ENCODE peak calls at places on chromosome 5, in six cellular contexts. X is WTC11, U is K562, Z is endothelial cell of umbilical vein, W is A549, A is H1. N is an unnamed sample.
A peak's percentile ranks its signal among the peaks of the same experiment; 100 is the strongest.

GRCh38 chr5:154189256-154189818 is 1.2 kb upstream of the GALNT10 start:
- DNase-seq in U (no peak), Z (peak; percentile 8), X (no peak), W (no peak), A (peak; percentile 58), N (no peak)

GRCh38 chr5:68169898-68170297 is 45.7 kb upstream of the PIK3R1 start:
- DNase-seq in Z (no peak), A (no peak), W (no peak), X (no peak), U (no peak), N (no peak)

GRCh38 chr5:999724-1000123 is 8.9 kb upstream of the NKD2 start:
- DNase-seq in Z (no peak), U (no peak), W (no peak), A (no peak), X (no peak), N (no peak)

GRCh38 chr5:81397169-81397568 is 3.2 kb upstream of the ACOT12 start:
- DNase-seq in U (peak; percentile 33), X (no peak), Z (peak; percentile 12), W (no peak), A (no peak), N (no peak)

GRCh38 chr5:137858954-137859353 is 8.7 kb upstream of the MYOT start:
- DNase-seq in A (no peak), X (no peak), U (no peak), Z (no peak), W (no peak), N (no peak)

GRCh38 chr5:40678021-40678939 is 1.4 kb upstream of the PTGER4 start:
- DNase-seq in Z (peak; percentile 66), U (no peak), W (no peak), A (no peak), X (no peak), N (no peak)

GRCh38 chr5:135359374-135360165 is 39.5 kb downstream of the MACROH2A1 start:
- DNase-seq in W (no peak), Z (no peak), X (no peak), U (no peak), A (no peak), N (no peak)

GRCh38 chr5:14108170-14108996 is 34.8 kb upstream of the TRIO start:
- DNase-seq in A (peak; percentile 65), U (peak; percentile 68), Z (peak; percentile 77), X (peak; percentile 69), W (peak; percentile 85), N (peak; percentile 54)

GRCh38 chr5:39648539-39649200 is 223.9 kb upstream of the DAB2 start:
- DNase-seq in A (no peak), X (no peak), W (peak; percentile 72), U (peak; percentile 9), Z (peak; percentile 20), N (no peak)

DNA sequence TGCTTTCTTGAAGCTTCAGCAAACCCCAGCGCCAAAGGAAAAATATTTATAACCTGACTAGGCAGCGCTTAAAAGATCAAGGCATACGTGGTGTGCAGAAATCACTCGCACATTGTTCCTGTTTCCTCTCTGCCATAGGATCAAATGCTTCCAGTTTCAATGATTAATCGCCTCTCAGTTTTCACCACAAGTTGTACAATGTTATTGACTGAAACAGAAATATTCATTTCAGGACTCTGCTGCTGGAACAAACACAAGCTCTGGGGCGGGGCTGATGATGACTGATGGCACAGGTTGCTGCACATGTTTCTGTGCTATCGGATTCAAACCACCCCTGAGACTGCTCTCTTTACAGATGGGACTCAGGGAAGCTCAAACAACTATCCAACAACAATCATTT is 68.6 kb downstream of the KCNIP1 start:
- DNase-seq in W (peak; percentile 3), A (no peak), X (no peak), U (no peak), Z (peak; percentile 22), N (no peak)
- TF ChIP-seq JUN in W (no peak), A (no peak), X (no peak), U (no peak), Z (no peak), N (no peak)

GRCh38 chr5:56520951-56521350 is 287.8 kb upstream of the ANKRD55 start:
- DNase-seq in Z (no peak), W (no peak), X (no peak), A (no peak), U (no peak), N (no peak)
- TF ChIP-seq JUN in Z (no peak), W (no peak), X (no peak), A (no peak), U (no peak), N (no peak)

GRCh38 chr5:128135286-128135685 is 51.7 kb downstream of the SLC12A2 start:
- DNase-seq in Z (no peak), A (no peak), X (no peak), U (no peak), W (no peak), N (no peak)
- TF ChIP-seq JUN in Z (no peak), A (no peak), X (no peak), U (no peak), W (no peak), N (no peak)

GRCh38 chr5:180639743-180640300 is 9.6 kb downstream of the FLT4 start:
- DNase-seq in Z (no peak), X (peak; percentile 10), U (no peak), W (no peak), A (no peak), N (no peak)
- TF ChIP-seq JUN in Z (no peak), X (no peak), U (no peak), W (no peak), A (no peak), N (no peak)

GRCh38 chr5:113112435-113112834 is 135.8 kb downstream of the DCP2 start:
- DNase-seq in X (no peak), W (no peak), A (no peak), Z (peak; percentile 78), U (no peak), N (no peak)
- TF ChIP-seq JUN in X (no peak), W (no peak), A (no peak), Z (no peak), U (no peak), N (no peak)